ENCODE peak calls at places on chromosomes 3 and 15, in four cellular contexts. One of them, this sample, is unnamed.

GRCh38 chr3:5122741-5123706 is 932 bp downstream of the ARL8B start:
- DNase-seq in K562: peak
- DNase-seq in H1: peak
- DNase-seq in GM12878: no peak
- DNase-seq in this sample: peak

GRCh38 chr15:48544816-48545215 is 100.7 kb downstream of the FBN1 start:
- DNase-seq in K562: no peak
- DNase-seq in H1: no peak
- DNase-seq in GM12878: no peak
- DNase-seq in this sample: no peak

GRCh38 chr15:35123743-35124142 is 38.6 kb upstream of the NANOGP8 start:
- DNase-seq in K562: no peak
- DNase-seq in H1: no peak
- DNase-seq in GM12878: no peak
- DNase-seq in this sample: no peak

GRCh38 chr3:46076606-46077005 is 49.3 kb upstream of the XCR1 start:
- DNase-seq in K562: no peak
- DNase-seq in H1: no peak
- DNase-seq in GM12878: no peak
- DNase-seq in this sample: no peak

GRCh38 chr15:62588930-62589655 is 424.0 kb upstream of the C2CD4B start:
- DNase-seq in K562: no peak
- DNase-seq in H1: no peak
- DNase-seq in GM12878: no peak
- DNase-seq in this sample: no peak

GRCh38 chr15:79209690-79210089 is 72.8 kb upstream of the ANKRD34C start:
- DNase-seq in K562: peak
- DNase-seq in H1: no peak
- DNase-seq in GM12878: no peak
- DNase-seq in this sample: no peak

GRCh38 chr3:152383136-152383606 is 114.4 kb downstream of the MBNL1 start:
- DNase-seq in K562: no peak
- DNase-seq in H1: no peak
- DNase-seq in GM12878: no peak
- DNase-seq in this sample: no peak

GRCh38 chr15:42385206-42385979 is 26.1 kb downstream of the CAPN3 start:
- DNase-seq in K562: peak
- DNase-seq in H1: peak
- DNase-seq in GM12878: no peak
- DNase-seq in this sample: no peak

GRCh38 chr3:15361494-15362214 is 29.3 kb upstream of the SH3BP5 start:
- DNase-seq in K562: no peak
- DNase-seq in H1: no peak
- DNase-seq in GM12878: peak
- DNase-seq in this sample: peak

DNA sequence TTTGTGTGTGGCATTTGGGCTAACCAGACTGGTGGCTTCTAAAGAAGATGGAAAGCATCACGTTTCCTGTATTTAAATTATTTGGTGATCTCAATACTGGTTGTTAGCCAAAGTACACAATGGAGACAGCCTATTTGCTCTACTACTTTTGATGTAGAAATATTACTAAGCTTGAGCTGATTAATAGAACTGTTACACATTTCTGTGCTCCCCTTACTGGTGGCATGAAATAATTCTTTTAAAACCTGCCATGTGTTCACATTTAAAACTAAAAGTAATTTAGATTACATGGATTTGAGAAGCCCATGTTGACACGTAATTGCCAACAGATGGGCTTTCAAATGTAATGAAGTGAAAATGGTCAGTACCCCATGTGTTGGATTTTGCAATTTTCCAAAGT is 10.6 kb upstream of the RARRES1 start:
- DNase-seq in K562: no peak
- DNase-seq in H1: no peak
- DNase-seq in GM12878: no peak
- DNase-seq in this sample: no peak
- TF ChIP-seq TAF1 in K562: no peak
- TF ChIP-seq TAF1 in H1: no peak
- TF ChIP-seq TAF1 in GM12878: no peak
- TF ChIP-seq TAF1 in this sample: no peak

DNA sequence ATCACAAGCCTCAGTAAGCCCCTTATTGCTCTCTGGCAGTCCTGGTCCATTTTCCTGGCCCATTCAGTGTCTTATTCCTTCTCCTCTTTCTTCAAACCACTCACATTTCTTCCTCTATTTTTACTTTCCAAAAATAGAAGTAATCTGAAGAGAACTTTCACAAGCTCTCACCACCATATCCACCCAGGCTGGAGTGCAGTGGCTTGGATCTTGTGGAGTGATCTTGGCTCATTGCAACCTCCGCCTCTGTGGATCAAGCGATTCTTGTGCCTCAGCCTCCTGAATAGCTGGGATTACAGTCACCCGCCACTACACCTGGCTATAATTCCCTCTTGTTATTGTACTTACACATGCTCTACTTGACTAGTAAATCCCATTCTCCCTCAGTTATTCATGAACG is 16.8 kb downstream of the ARMC8 start:
- DNase-seq in K562: no peak
- DNase-seq in H1: no peak
- DNase-seq in GM12878: no peak
- DNase-seq in this sample: no peak
- TF ChIP-seq POLR2A in K562: no peak
- TF ChIP-seq POLR2A in H1: no peak
- TF ChIP-seq POLR2A in GM12878: no peak
- TF ChIP-seq POLR2A in this sample: no peak

GRCh38 chr3:71498053-71498452 is 85.5 kb downstream of the FOXP1 start:
- DNase-seq in K562: no peak
- DNase-seq in H1: peak
- DNase-seq in GM12878: no peak
- DNase-seq in this sample: no peak

GRCh38 chr3:71499477-71499876 is 84.1 kb downstream of the FOXP1 start:
- DNase-seq in K562: no peak
- DNase-seq in H1: no peak
- DNase-seq in GM12878: no peak
- DNase-seq in this sample: no peak

GRCh38 chr3:71498543-71498942 is 85.0 kb downstream of the FOXP1 start:
- DNase-seq in K562: no peak
- DNase-seq in H1: no peak
- DNase-seq in GM12878: no peak
- DNase-seq in this sample: no peak

GRCh38 chr3:71502066-71502465 is 81.5 kb downstream of the FOXP1 start:
- DNase-seq in K562: no peak
- DNase-seq in H1: no peak
- DNase-seq in GM12878: no peak
- DNase-seq in this sample: no peak

DNA sequence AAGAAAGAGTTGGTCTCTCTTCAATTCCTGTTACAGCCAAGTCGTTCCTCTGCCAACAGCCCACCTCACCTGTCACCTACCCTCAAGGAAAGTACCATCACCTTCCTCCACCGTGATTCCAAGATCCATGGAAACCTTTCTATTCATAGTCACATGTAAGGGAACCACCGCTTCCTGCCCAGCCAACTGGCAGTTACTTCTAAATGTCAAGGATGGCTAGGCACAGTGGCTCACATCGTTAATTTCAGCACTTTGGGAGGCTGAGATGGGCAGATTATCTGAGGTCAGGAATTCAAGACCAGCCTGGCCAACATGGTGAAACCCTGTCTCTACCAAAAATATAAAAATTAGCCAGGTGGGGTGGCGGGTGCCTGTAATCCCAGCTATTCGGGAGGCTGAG is 82.8 kb downstream of the FOXP1 start:
- DNase-seq in K562: no peak
- DNase-seq in H1: no peak
- DNase-seq in GM12878: no peak
- DNase-seq in this sample: no peak
- TF ChIP-seq TAF1 in K562: no peak
- TF ChIP-seq TAF1 in H1: no peak
- TF ChIP-seq TAF1 in GM12878: no peak
- TF ChIP-seq TAF1 in this sample: no peak

DNA sequence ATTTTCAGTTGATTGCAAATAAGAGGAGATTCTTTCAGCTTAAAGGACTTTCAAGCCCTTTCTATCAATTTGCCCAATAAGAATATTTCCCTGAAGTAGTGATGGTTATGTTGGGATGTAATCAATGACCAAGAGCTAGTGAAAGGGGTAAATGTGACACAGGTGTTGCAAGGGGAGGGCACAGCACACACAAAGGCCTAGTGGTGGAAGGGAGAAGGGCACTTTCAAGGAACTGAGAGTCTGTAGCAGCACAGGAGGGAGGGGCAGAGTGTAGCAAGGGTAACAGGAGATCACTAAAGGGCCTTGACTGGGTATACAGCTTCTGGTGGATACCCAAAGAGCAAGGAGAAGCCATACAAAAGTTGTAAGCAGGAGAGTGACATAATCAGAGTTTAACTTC is 217.8 kb upstream of the ARHGEF26 start:
- DNase-seq in K562: no peak
- DNase-seq in H1: no peak
- DNase-seq in GM12878: no peak
- DNase-seq in this sample: no peak
- TF ChIP-seq POLR2A in K562: no peak
- TF ChIP-seq POLR2A in H1: no peak
- TF ChIP-seq POLR2A in GM12878: no peak
- TF ChIP-seq POLR2A in this sample: no peak

DNA sequence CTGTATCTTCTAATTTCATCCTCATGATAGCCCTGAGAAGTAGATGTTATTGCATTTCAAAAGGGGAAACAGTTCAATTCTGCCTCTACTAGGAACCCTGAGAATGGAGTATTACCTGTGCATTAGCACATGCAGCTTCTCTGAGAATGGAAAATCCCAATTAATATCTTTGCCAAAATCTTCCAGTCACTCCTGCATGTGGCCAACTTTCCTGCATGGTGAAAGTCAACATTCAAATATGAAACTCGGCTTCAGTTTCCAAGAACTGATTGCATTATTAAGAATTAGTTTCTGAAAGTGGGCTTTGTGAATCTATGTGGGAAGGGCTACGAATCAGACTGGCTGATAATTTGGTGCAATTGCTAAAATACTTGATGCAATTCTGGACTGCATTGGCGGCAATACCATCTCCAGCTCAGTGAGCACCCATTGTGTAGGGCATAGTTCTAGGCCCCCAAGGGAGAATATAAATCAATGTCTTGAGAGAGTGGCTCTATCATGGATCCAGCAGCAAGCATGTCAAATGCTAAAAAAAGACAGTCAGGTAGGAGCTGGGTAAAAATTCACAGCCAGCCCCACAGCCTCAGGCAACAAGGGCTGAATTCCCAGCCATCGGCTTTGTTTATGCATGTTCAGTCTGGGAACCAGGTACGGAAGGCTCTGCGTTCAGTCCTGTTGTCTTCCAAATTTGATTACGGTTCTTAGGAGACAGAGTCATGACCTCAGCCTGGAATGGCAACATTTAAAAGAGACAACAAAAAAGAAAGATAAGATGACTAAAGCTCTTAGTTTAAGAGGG is 18.8 kb upstream of the BCL6 start:
- DNase-seq in K562: no peak
- DNase-seq in H1: no peak
- DNase-seq in GM12878: no peak
- DNase-seq in this sample: no peak
- TF ChIP-seq TAF1 in K562: no peak
- TF ChIP-seq TAF1 in H1: no peak
- TF ChIP-seq TAF1 in GM12878: no peak
- TF ChIP-seq TAF1 in this sample: no peak

GRCh38 chr3:129441215-129441614 is 1.2 kb downstream of the IFT122 start:
- DNase-seq in K562: no peak
- DNase-seq in H1: no peak
- DNase-seq in GM12878: no peak
- DNase-seq in this sample: no peak
- TF ChIP-seq POLR2A in K562: no peak
- TF ChIP-seq POLR2A in H1: no peak
- TF ChIP-seq POLR2A in GM12878: no peak
- TF ChIP-seq POLR2A in this sample: no peak

GRCh38 chr3:159322322-159322939 is 520.6 kb downstream of the MFSD1 start:
- DNase-seq in K562: peak
- DNase-seq in H1: peak
- DNase-seq in GM12878: no peak
- DNase-seq in this sample: peak
- TF ChIP-seq TAF1 in K562: no peak
- TF ChIP-seq TAF1 in H1: no peak
- TF ChIP-seq TAF1 in GM12878: no peak
- TF ChIP-seq TAF1 in this sample: no peak

GRCh38 chr3:52197842-52198625 is at the start of gene ALAS1:
- DNase-seq in K562: peak
- DNase-seq in H1: peak
- DNase-seq in GM12878: peak
- DNase-seq in this sample: peak
- TF ChIP-seq POLR2A in K562: peak
- TF ChIP-seq POLR2A in H1: peak
- TF ChIP-seq POLR2A in GM12878: peak
- TF ChIP-seq POLR2A in this sample: peak